ENCODE peak calls at places on chromosomes 16 and 17, in eight cellular contexts. K is fibroblast of lung; Y is neural progenitor cell; F is NB4; A is endothelial cell; V is BJ; H is activated CD8-positive, alpha-beta T cell treated with anti-CD3 and anti-CD28 coated beads for 36 hours; M is sigmoid colon. X is an unnamed sample.

GRCh38 chr16:70746708-70747424 is 54.1 kb downstream of the VAC14 start:
- DNase-seq in V (peak; percentile 75), H (peak; percentile 62), K (peak; percentile 96), F (peak; percentile 100), Y (no peak), M (peak; percentile 92), A (no peak), X (no peak)

GRCh38 chr17:77535435-77535834 is 394.7 kb downstream of the SEC14L1 start:
- DNase-seq in F (peak; percentile 52), V (no peak), K (no peak), M (peak; percentile 59), H (peak; percentile 36), A (no peak), Y (no peak), X (peak; percentile 41)

GRCh38 chr17:39525801-39526506 is 64.7 kb downstream of the CDK12 start:
- DNase-seq in A (no peak), F (no peak), H (no peak), K (no peak), M (no peak), V (no peak), Y (no peak), X (no peak)

GRCh38 chr16:47019563-47019962 is 46.1 kb upstream of the DNAJA2 start:
- DNase-seq in Y (no peak), F (peak; percentile 47), K (peak; percentile 23), A (no peak), H (no peak), M (no peak), V (no peak), X (no peak)

GRCh38 chr16:56931253-56931768 is 631 bp upstream of the HERPUD1 start:
- DNase-seq in Y (peak; percentile 49), H (peak; percentile 49), V (no peak), F (no peak), M (no peak), A (no peak), K (no peak), X (no peak)

GRCh38 chr16:20385844-20386832 is 18.4 kb downstream of the PDILT start:
- DNase-seq in K (peak; percentile 39), Y (peak; percentile 69), A (peak; percentile 71), M (peak; percentile 74), V (no peak), F (peak; percentile 47), H (peak; percentile 70), X (no peak)

GRCh38 chr16:76441886-76442285 is 164.7 kb downstream of the CNTNAP4 start:
- DNase-seq in Y (peak; percentile 50), M (no peak), V (no peak), H (no peak), A (no peak), F (no peak), K (no peak), X (no peak)

GRCh38 chr17:45783593-45784292 is 377 bp upstream of the CRHR1 start:
- DNase-seq in V (no peak), Y (peak; percentile 86), F (peak; percentile 23), A (peak; percentile 8), K (no peak), H (peak; percentile 16), M (no peak), X (no peak)

GRCh38 chr17:76239538-76240274 is 587 bp downstream of the RNF157 start:
- DNase-seq in F (no peak), M (peak; percentile 53), Y (peak; percentile 63), V (no peak), K (no peak), A (no peak), H (no peak), X (no peak)

GRCh38 chr16:23597003-23597756 is 1.1 kb upstream of the NDUFAB1 start:
- DNase-seq in Y (peak; percentile 78), F (peak; percentile 76), M (peak; percentile 29), A (peak; percentile 31), K (no peak), H (peak; percentile 42), V (no peak), X (no peak)

GRCh38 chr17:57453841-57454240 is 197.5 kb downstream of the MSI2 start:
- DNase-seq in H (no peak), M (no peak), F (no peak), Y (no peak), V (no peak), K (no peak), A (no peak), X (no peak)

GRCh38 chr17:7548585-7549400 is at the start of gene TNFSF12:
- DNase-seq in Y (peak; percentile 61), K (peak; percentile 25), A (peak; percentile 44), V (no peak), F (peak; percentile 36), M (peak; percentile 85), H (peak; percentile 76), X (no peak)
- TF ChIP-seq CTCF in Y (no peak), K (peak; percentile 14), A (no peak), V (peak; percentile 25), F (no peak), M (no peak), H (no peak), X (peak; percentile 65)

GRCh38 chr17:80441133-80441578 is 26.2 kb downstream of the ENDOV start:
- DNase-seq in K (peak; percentile 39), Y (peak; percentile 92), F (peak; percentile 61), A (peak; percentile 88), M (no peak), H (peak; percentile 69), V (no peak), X (no peak)
- TF ChIP-seq CTCF in K (no peak), Y (no peak), F (no peak), A (no peak), M (no peak), H (no peak), V (no peak), X (peak; percentile 37)

DNA sequence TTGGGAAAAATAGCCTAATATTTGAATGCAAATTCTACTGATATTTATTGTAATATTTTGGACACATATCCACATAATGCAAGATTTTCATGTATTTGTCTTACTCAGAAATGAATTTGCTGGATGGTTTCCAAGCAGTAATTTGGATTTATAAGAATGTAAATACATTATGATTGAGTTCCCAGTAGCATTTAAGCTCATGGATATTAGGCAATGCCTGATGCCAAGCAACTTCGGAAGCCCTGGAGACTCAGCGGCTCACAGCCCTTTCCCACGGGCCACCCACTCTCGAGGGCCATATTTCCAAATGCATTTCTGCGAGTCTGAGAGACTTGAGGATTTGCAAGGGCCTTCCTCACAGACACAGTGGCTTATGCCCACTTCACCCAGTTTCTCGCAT is 62.1 kb upstream of the MYOCD start:
- DNase-seq in F (no peak), Y (no peak), H (no peak), V (no peak), M (no peak), A (no peak), K (peak; percentile 58), X (no peak)
- TF ChIP-seq CTCF in F (no peak), Y (no peak), H (no peak), V (no peak), M (no peak), A (no peak), K (no peak), X (no peak)

GRCh38 chr17:73650147-73650546 is 5.9 kb upstream of the SDK2 start:
- DNase-seq in H (peak; percentile 41), K (peak; percentile 18), F (peak; percentile 24), Y (peak; percentile 64), M (no peak), V (no peak), A (no peak), X (no peak)
- TF ChIP-seq CTCF in H (no peak), K (peak; percentile 29), F (peak; percentile 10), Y (peak; percentile 66), M (no peak), V (peak; percentile 3), A (no peak), X (peak; percentile 74)

GRCh38 chr17:42984486-42984885 is 4.1 kb downstream of the RUNDC1 start:
- DNase-seq in K (no peak), Y (no peak), V (no peak), M (no peak), A (no peak), F (no peak), H (no peak), X (no peak)

GRCh38 chr17:42980274-42980765 is at the start of gene RUNDC1:
- DNase-seq in V (peak; percentile 27), M (peak; percentile 95), K (peak; percentile 78), A (peak; percentile 90), H (peak; percentile 94), F (peak; percentile 90), Y (peak; percentile 98), X (no peak)

GRCh38 chr17:42979511-42980273 is at the start of gene PTGES3L:
- DNase-seq in M (peak; percentile 82), H (peak; percentile 66), V (no peak), F (peak; percentile 60), Y (peak; percentile 67), K (peak; percentile 26), A (peak; percentile 41), X (no peak)

GRCh38 chr17:42982266-42982665 is 1.9 kb downstream of the RUNDC1 start:
- DNase-seq in V (no peak), Y (no peak), M (no peak), A (no peak), H (no peak), F (no peak), K (no peak), X (no peak)

GRCh38 chr17:42980766-42981397 is 517 bp downstream of the RUNDC1 start:
- DNase-seq in Y (peak; percentile 78), A (peak; percentile 40), V (no peak), H (peak; percentile 91), K (peak; percentile 39), M (peak; percentile 75), F (peak; percentile 69), X (no peak)
- TF ChIP-seq CTCF in Y (peak; percentile 32), A (no peak), V (peak; percentile 6), H (no peak), K (no peak), M (no peak), F (no peak), X (peak; percentile 41)

DNA sequence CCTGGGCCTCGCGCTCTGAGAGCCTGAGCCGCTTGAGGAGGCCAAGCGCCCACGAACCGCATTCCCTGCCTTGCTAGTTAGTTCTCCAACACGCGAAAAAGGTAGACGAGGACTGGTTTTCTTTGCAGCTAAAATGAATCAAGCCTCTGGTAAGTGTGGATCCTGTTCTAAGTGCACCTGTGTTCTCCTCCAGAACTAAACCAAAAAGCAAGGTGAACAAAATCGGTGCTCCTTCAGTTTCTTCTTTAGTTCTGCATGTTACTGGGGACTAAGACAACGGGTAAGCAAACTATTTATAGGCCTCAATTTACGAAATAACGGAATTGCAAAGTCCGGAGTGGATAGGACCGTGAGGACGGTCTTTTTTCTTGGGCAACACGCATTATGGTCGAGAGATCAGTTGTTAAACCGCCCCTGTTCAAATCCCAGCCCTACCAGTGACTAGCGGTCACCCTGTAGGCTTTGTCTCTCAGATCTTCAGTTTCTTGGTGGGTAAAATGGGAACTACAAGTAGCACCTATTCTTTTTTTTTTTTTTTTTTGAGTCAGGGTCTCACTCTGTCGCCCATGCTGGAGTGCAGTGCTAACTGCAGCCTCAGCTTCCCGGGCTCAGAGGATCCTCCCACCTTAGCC is 993 bp upstream of the ANKRD11 start:
- DNase-seq in V (no peak), H (no peak), M (no peak), K (peak; percentile 23), F (peak; percentile 85), A (no peak), Y (peak; percentile 53), X (no peak)
- TF ChIP-seq CTCF in V (peak; percentile 30), H (peak; percentile 27), M (no peak), K (no peak), F (no peak), A (peak; percentile 20), Y (peak; percentile 11), X (peak; percentile 60)